ENCODE peak calls at places on chromosomes 7 and 10, in four cellular contexts. T, I, C and H are unnamed samples.

GRCh38 chr7:14341200-14341599 is 351.7 kb upstream of the ETV1 start:
- DNase-seq in T (no peak), I (no peak), C (no peak), H (no peak)

GRCh38 chr7:106793015-106793651 is 71.9 kb upstream of the PIK3CG start:
- DNase-seq in T (peak; percentile 59), I (no peak), C (no peak), H (peak; percentile 7)

GRCh38 chr7:96667026-96667425 is 42.6 kb downstream of the SEM1 start:
- DNase-seq in T (no peak), I (no peak), C (no peak), H (no peak)

GRCh38 chr10:77240042-77240619 is 397.5 kb downstream of the KCNMA1 start:
- DNase-seq in T (no peak), I (no peak), C (no peak), H (no peak)

GRCh38 chr7:67947651-67948050 is 951.0 kb downstream of the TYW1 start:
- DNase-seq in T (no peak), I (no peak), C (no peak), H (no peak)

GRCh38 chr7:101542527-101543241 is 86.4 kb downstream of the MYL10 start:
- DNase-seq in T (peak; percentile 74), I (peak; percentile 99), C (peak; percentile 2), H (peak; percentile 53)

GRCh38 chr7:89308535-89308934 is 513.0 kb upstream of the TEX47 start:
- DNase-seq in T (no peak), I (no peak), C (no peak), H (no peak)

GRCh38 chr7:146387140-146387539 is 270.5 kb downstream of the CNTNAP2 start:
- DNase-seq in T (no peak), I (no peak), C (no peak), H (no peak)

GRCh38 chr10:132608511-132609195 is 71.1 kb downstream of the INPP5A start:
- DNase-seq in T (no peak), I (no peak), C (no peak), H (no peak)

GRCh38 chr7:31493714-31494181 is 20.1 kb upstream of the ITPRID1 start:
- DNase-seq in T (no peak), I (no peak), C (no peak), H (peak; percentile 2)

GRCh38 chr7:156927571-156928405 is 21.7 kb upstream of the NOM1 start:
- DNase-seq in T (no peak), I (no peak), C (no peak), H (no peak)

GRCh38 chr7:129611246-129612111 is at the start of gene NRF1:
- DNase-seq in T (peak; percentile 95), I (peak; percentile 86), C (peak; percentile 57), H (peak; percentile 67)

GRCh38 chr7:87100326-87100725 is 40.9 kb upstream of the ELAPOR2 start:
- DNase-seq in T (no peak), I (no peak), C (no peak), H (no peak)
- TF ChIP-seq HDAC2 in T (no peak), I (no peak), C (no peak), H (no peak)

GRCh38 chr10:106043833-106044232 is 1120.7 kb downstream of the SORCS1 start:
- DNase-seq in T (no peak), I (no peak), C (no peak), H (no peak)

GRCh38 chr10:106033065-106033464 is 1131.4 kb downstream of the SORCS1 start:
- DNase-seq in T (no peak), I (no peak), C (no peak), H (no peak)

GRCh38 chr10:106038246-106038645 is 1126.3 kb downstream of the SORCS1 start:
- DNase-seq in T (no peak), I (no peak), C (no peak), H (no peak)
- TF ChIP-seq KDM1A in T (no peak), I (no peak), C (no peak), H (no peak)

DNA sequence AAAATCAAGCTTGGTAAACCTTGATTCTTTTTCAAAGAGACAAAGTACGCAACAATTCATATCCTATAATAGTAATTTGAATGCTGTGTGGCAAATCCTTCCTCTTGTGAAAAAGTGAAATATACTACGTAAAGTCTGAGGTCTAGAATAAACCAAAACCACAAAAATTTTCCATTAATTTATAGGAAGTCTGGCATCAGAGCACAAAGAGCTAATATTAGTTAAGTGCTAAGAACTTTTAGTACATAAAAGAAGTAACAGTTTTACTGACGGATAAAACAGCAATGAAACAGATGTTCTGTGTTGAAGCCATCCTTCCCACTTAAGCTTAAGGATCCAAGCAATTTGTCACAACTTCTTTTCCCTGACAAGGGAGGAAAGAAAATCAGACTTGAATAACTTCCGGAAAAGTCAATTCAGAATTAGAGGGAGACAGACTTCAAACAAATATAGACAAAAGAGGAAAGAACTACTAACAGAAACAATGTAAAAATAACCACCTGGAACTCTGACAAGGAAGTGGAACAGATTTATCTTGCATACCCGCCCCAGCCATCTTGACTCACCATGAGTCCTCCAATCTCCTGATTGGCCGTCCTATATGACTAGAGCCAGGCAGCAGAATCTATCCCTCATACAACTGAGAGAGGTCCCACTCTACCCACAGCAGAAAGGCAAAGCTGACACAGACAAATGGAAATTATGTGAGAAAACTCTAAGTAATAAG is 34.5 kb downstream of the RHEB start:
- DNase-seq in T (peak; percentile 56), I (no peak), C (no peak), H (no peak)
- TF ChIP-seq YY1 in T (no peak), I (no peak), C (peak; percentile 79), H (no peak)

DNA sequence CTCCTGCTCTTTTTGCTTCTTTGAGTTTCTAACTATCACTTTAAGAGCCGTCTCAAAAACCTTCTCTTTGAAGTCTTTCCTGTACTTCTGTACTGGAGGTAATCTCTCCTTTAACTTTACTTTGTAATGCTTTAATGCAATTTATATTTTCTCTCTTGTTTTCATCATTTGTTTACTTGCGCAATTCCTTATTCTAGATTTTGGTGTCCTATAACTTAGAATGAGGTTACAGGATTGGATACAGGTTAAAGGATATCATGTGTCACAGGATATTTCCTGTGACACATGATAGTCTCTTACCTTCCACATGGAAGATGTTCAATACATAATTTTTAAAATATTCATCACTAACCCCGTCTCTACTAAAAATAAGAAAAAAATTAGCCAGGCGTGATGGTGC is 42.4 kb upstream of the CPN1 start:
- DNase-seq in T (no peak), I (no peak), C (no peak), H (no peak)
- TF ChIP-seq HDAC2 in T (no peak), I (no peak), C (no peak), H (no peak)

DNA sequence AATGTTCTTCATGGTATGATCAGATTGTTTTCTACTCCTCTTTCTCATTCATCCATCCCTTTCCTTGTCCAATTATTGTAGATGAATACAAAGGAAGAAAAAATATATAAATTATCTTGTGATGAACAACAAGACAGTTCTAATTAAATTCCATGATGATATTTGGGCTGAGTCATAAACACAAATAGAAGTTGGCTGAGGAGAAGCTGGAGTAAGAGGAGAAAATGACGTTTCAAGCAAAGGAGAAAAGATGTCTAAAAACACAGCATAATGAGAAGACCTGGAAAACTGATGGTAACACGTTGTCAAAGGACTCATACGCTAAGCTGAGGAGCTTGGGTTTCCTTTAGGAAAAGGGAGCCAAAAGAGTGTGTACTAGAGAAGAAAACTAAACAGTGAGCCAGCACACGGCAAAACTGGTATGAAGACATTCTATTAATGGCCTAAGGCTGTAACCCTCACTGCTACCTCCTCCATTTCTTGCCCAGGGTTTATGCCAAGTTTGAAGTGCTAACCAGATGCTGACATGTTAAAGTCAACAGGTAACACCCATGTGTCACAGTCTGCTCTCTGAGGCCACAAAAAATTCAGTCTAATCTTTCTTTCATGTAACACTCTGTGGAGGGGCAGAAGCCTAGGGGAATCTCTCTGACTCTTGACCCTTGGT is 26.1 kb downstream of the ZFAND4 start:
- DNase-seq in T (no peak), I (no peak), C (no peak), H (no peak)
- TF ChIP-seq KDM1A in T (no peak), I (no peak), C (no peak), H (no peak)

GRCh38 chr7:42456756-42457276 is 219.8 kb upstream of the GLI3 start:
- DNase-seq in T (no peak), I (no peak), C (no peak), H (no peak)
- TF ChIP-seq YY1 in T (no peak), I (no peak), C (no peak), H (no peak)